ENCODE peak calls at places on chromosomes 3 and 15, in five cellular contexts. Z, Q, V, L and J are unnamed samples.
A peak's percentile ranks its signal among the peaks of the same experiment; 100 is the strongest.

GRCh38 chr15:70596354-70597055 is 166.9 kb downstream of the UACA start:
- DNase-seq in L (no peak), V (peak; percentile 85), Z (peak; percentile 82), Q (peak; percentile 9), J (no peak)

GRCh38 chr3:24545917-24546316 is 51.3 kb upstream of the THRB start:
- DNase-seq in L (peak; percentile 73), V (no peak), Z (peak; percentile 61), Q (no peak), J (no peak)

GRCh38 chr3:59422312-59422711 is 372.5 kb upstream of the CFAP20DC start:
- DNase-seq in V (peak; percentile 83), Q (no peak), Z (peak; percentile 75), L (no peak), J (no peak)

GRCh38 chr15:23566070-23567050 is 886 bp downstream of the MKRN3 start:
- DNase-seq in V (peak; percentile 74), Q (peak; percentile 4), L (no peak), Z (no peak), J (no peak)

GRCh38 chr3:57959407-57960173 is 48.6 kb upstream of the FLNB start:
- DNase-seq in L (peak; percentile 68), Q (no peak), Z (no peak), V (peak; percentile 85), J (no peak)

GRCh38 chr3:53046171-53047170 is 598 bp upstream of the SFMBT1 start:
- DNase-seq in L (peak; percentile 54), V (no peak), Z (peak; percentile 14), Q (peak; percentile 61), J (peak; percentile 76)

GRCh38 chr3:14454644-14455310 is 52.4 kb downstream of the SLC6A6 start:
- DNase-seq in L (no peak), Z (no peak), V (no peak), Q (no peak), J (no peak)

GRCh38 chr15:63243776-63244175 is 33.6 kb upstream of the APH1B start:
- DNase-seq in Q (no peak), L (no peak), Z (no peak), V (no peak), J (no peak)

GRCh38 chr3:158434412-158435038 is 136.5 kb upstream of the MLF1 start:
- DNase-seq in Q (peak; percentile 39), V (peak; percentile 79), L (peak; percentile 71), Z (peak; percentile 86), J (no peak)

GRCh38 chr15:65431731-65432130 is 9.0 kb upstream of the IGDCC4 start:
- DNase-seq in Z (no peak), Q (no peak), L (no peak), V (no peak), J (peak; percentile 24)

GRCh38 chr3:183497313-183497712 is 58.2 kb downstream of the KLHL6 start:
- DNase-seq in Q (no peak), V (no peak), L (no peak), Z (no peak), J (no peak)

GRCh38 chr15:55277116-55277564 is 12.5 kb downstream of the RAB27A start:
- DNase-seq in Z (peak; percentile 63), L (no peak), V (peak; percentile 60), Q (peak; percentile 71), J (no peak)

GRCh38 chr3:122603056-122603455 is 25.6 kb downstream of the PARP15 start:
- DNase-seq in V (no peak), Z (no peak), L (no peak), Q (no peak), J (no peak)

GRCh38 chr15:100931143-100931890 is 12.2 kb downstream of the LRRK1 start:
- DNase-seq in L (no peak), Z (no peak), Q (no peak), V (no peak), J (no peak)

GRCh38 chr3:109191431-109191830 is 54.9 kb downstream of the C3orf85 start:
- DNase-seq in Z (no peak), V (no peak), L (no peak), Q (no peak), J (no peak)

GRCh38 chr3:63875510-63875909 is 11.8 kb downstream of the ATXN7 start:
- DNase-seq in V (no peak), L (no peak), Z (no peak), Q (no peak), J (no peak)